ENCODE peak calls at places on chromosomes 11 and 22, in five cellular contexts. One of them, this sample, is unnamed.

GRCh38 chr22:24554316-24555159 is at the start of gene GUCD1:
- DNase-seq in IMR-90: peak
- DNase-seq in nephron progenitor cell: peak
- DNase-seq in sigmoid colon: no peak
- DNase-seq in astrocyte of the cerebellum: no peak
- DNase-seq in this sample: peak

GRCh38 chr11:57778318-57779037 is 16.9 kb downstream of the CTNND1 start:
- DNase-seq in IMR-90: peak
- DNase-seq in nephron progenitor cell: peak
- DNase-seq in sigmoid colon: peak
- DNase-seq in astrocyte of the cerebellum: peak
- DNase-seq in this sample: peak

GRCh38 chr22:38881464-38881871 is 9.5 kb upstream of the CBX6 start:
- DNase-seq in IMR-90: peak
- DNase-seq in nephron progenitor cell: no peak
- DNase-seq in sigmoid colon: peak
- DNase-seq in astrocyte of the cerebellum: peak
- DNase-seq in this sample: no peak

GRCh38 chr11:115493905-115494304 is 10.3 kb downstream of the CADM1 start:
- DNase-seq in IMR-90: peak
- DNase-seq in nephron progenitor cell: no peak
- DNase-seq in sigmoid colon: no peak
- DNase-seq in astrocyte of the cerebellum: no peak
- DNase-seq in this sample: no peak

GRCh38 chr11:90434858-90435257 is 212.0 kb upstream of the CHORDC1 start:
- DNase-seq in IMR-90: no peak
- DNase-seq in nephron progenitor cell: no peak
- DNase-seq in sigmoid colon: no peak
- DNase-seq in astrocyte of the cerebellum: no peak
- DNase-seq in this sample: no peak

GRCh38 chr11:28777126-28777525 is 668.9 kb downstream of the METTL15 start:
- DNase-seq in IMR-90: no peak
- DNase-seq in nephron progenitor cell: no peak
- DNase-seq in sigmoid colon: no peak
- DNase-seq in astrocyte of the cerebellum: no peak
- DNase-seq in this sample: no peak

GRCh38 chr11:113181094-113181493 is 133.3 kb upstream of the TTC12 start:
- DNase-seq in IMR-90: no peak
- DNase-seq in nephron progenitor cell: no peak
- DNase-seq in sigmoid colon: no peak
- DNase-seq in astrocyte of the cerebellum: no peak
- DNase-seq in this sample: no peak

GRCh38 chr11:13745165-13745564 is 76.7 kb downstream of the FAR1 start:
- DNase-seq in IMR-90: peak
- DNase-seq in nephron progenitor cell: no peak
- DNase-seq in sigmoid colon: no peak
- DNase-seq in astrocyte of the cerebellum: no peak
- DNase-seq in this sample: no peak

GRCh38 chr22:36374603-36375024 is 13.2 kb downstream of the MYH9 start:
- DNase-seq in IMR-90: peak
- DNase-seq in nephron progenitor cell: no peak
- DNase-seq in sigmoid colon: no peak
- DNase-seq in astrocyte of the cerebellum: no peak
- DNase-seq in this sample: no peak

GRCh38 chr11:858993-859339 is 16.3 kb downstream of the TSPAN4 start:
- DNase-seq in IMR-90: no peak
- DNase-seq in nephron progenitor cell: no peak
- DNase-seq in sigmoid colon: no peak
- DNase-seq in astrocyte of the cerebellum: no peak
- DNase-seq in this sample: no peak

GRCh38 chr11:86660011-86660595 is 12.3 kb downstream of the ME3 start:
- DNase-seq in IMR-90: peak
- DNase-seq in nephron progenitor cell: no peak
- DNase-seq in sigmoid colon: no peak
- DNase-seq in astrocyte of the cerebellum: no peak
- DNase-seq in this sample: no peak

GRCh38 chr11:130553306-130553705 is 104.9 kb downstream of the ADAMTS15 start:
- DNase-seq in IMR-90: peak
- DNase-seq in nephron progenitor cell: no peak
- DNase-seq in sigmoid colon: no peak
- DNase-seq in astrocyte of the cerebellum: peak
- DNase-seq in this sample: no peak

GRCh38 chr11:73660497-73661034 is 14.2 kb downstream of the PLEKHB1 start:
- DNase-seq in IMR-90: no peak
- DNase-seq in nephron progenitor cell: no peak
- DNase-seq in sigmoid colon: no peak
- DNase-seq in astrocyte of the cerebellum: no peak
- DNase-seq in this sample: no peak

GRCh38 chr11:34585870-34586654 is 34.8 kb upstream of the EHF start:
- DNase-seq in IMR-90: peak
- DNase-seq in nephron progenitor cell: no peak
- DNase-seq in sigmoid colon: no peak
- DNase-seq in astrocyte of the cerebellum: peak
- DNase-seq in this sample: peak

GRCh38 chr11:12109591-12110196 is 696 bp upstream of the MICAL2 start:
- DNase-seq in IMR-90: no peak
- DNase-seq in nephron progenitor cell: no peak
- DNase-seq in sigmoid colon: no peak
- DNase-seq in astrocyte of the cerebellum: no peak
- DNase-seq in this sample: no peak

GRCh38 chr11:117449111-117449693 is 121.5 kb downstream of the CEP164 start:
- DNase-seq in IMR-90: no peak
- DNase-seq in nephron progenitor cell: no peak
- DNase-seq in sigmoid colon: peak
- DNase-seq in astrocyte of the cerebellum: no peak
- DNase-seq in this sample: no peak

GRCh38 chr22:22576244-22576988 is 17.4 kb upstream of the PRAME start:
- DNase-seq in IMR-90: peak
- DNase-seq in nephron progenitor cell: peak
- DNase-seq in sigmoid colon: no peak
- DNase-seq in astrocyte of the cerebellum: peak
- DNase-seq in this sample: peak

DNA sequence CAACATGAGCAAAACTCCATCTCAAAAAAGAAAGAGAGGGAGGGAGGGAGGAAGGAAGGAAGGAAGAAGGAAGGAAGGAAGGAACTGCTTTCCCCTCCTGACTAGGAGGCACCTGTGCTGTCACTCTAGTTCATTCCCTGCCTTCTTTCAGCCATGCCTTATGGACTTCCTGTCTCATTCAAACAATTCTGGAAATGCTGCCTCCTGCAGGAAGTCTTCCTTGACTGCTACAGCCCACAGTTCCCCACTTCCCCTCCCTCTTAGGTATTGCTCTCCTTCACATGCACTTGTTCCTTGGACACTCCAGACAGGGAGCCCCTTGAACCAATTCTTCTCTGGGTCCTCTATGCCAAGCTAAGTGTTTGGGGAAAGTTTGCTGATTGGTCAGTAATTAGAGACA is 31.6 kb upstream of the WNT11 start:
- DNase-seq in IMR-90: peak
- DNase-seq in nephron progenitor cell: no peak
- DNase-seq in sigmoid colon: no peak
- DNase-seq in astrocyte of the cerebellum: no peak
- DNase-seq in this sample: no peak
- TF ChIP-seq CTCF in IMR-90: no peak
- TF ChIP-seq CTCF in nephron progenitor cell: no peak
- TF ChIP-seq CTCF in sigmoid colon: no peak
- TF ChIP-seq CTCF in astrocyte of the cerebellum: no peak
- TF ChIP-seq CTCF in this sample: peak

GRCh38 chr22:44369916-44370804 is 57.4 kb upstream of the SHISAL1 start:
- DNase-seq in IMR-90: no peak
- DNase-seq in nephron progenitor cell: no peak
- DNase-seq in sigmoid colon: peak
- DNase-seq in astrocyte of the cerebellum: no peak
- DNase-seq in this sample: no peak

GRCh38 chr22:44371741-44372525 is 59.2 kb upstream of the SHISAL1 start:
- DNase-seq in IMR-90: no peak
- DNase-seq in nephron progenitor cell: no peak
- DNase-seq in sigmoid colon: peak
- DNase-seq in astrocyte of the cerebellum: no peak
- DNase-seq in this sample: no peak

GRCh38 chr22:44368611-44369010 is 55.9 kb upstream of the SHISAL1 start:
- DNase-seq in IMR-90: no peak
- DNase-seq in nephron progenitor cell: no peak
- DNase-seq in sigmoid colon: peak
- DNase-seq in astrocyte of the cerebellum: no peak
- DNase-seq in this sample: no peak

GRCh38 chr22:44366372-44367310 is 53.9 kb upstream of the SHISAL1 start:
- DNase-seq in IMR-90: peak
- DNase-seq in nephron progenitor cell: no peak
- DNase-seq in sigmoid colon: peak
- DNase-seq in astrocyte of the cerebellum: no peak
- DNase-seq in this sample: no peak

GRCh38 chr22:44369241-44369652 is 56.5 kb upstream of the SHISAL1 start:
- DNase-seq in IMR-90: no peak
- DNase-seq in nephron progenitor cell: no peak
- DNase-seq in sigmoid colon: peak
- DNase-seq in astrocyte of the cerebellum: no peak
- DNase-seq in this sample: no peak
- TF ChIP-seq CTCF in IMR-90: peak
- TF ChIP-seq CTCF in nephron progenitor cell: no peak
- TF ChIP-seq CTCF in sigmoid colon: no peak
- TF ChIP-seq CTCF in astrocyte of the cerebellum: peak
- TF ChIP-seq CTCF in this sample: peak

GRCh38 chr11:58905716-58906547 is 33.4 kb upstream of the GLYATL1 start:
- DNase-seq in IMR-90: peak
- DNase-seq in nephron progenitor cell: peak
- DNase-seq in sigmoid colon: no peak
- DNase-seq in astrocyte of the cerebellum: peak
- DNase-seq in this sample: peak
- TF ChIP-seq CTCF in IMR-90: peak
- TF ChIP-seq CTCF in nephron progenitor cell: peak
- TF ChIP-seq CTCF in sigmoid colon: no peak
- TF ChIP-seq CTCF in astrocyte of the cerebellum: peak
- TF ChIP-seq CTCF in this sample: peak

GRCh38 chr11:45405916-45406670 is 120.0 kb upstream of the SYT13 start:
- DNase-seq in IMR-90: peak
- DNase-seq in nephron progenitor cell: no peak
- DNase-seq in sigmoid colon: no peak
- DNase-seq in astrocyte of the cerebellum: no peak
- DNase-seq in this sample: no peak
- TF ChIP-seq CTCF in IMR-90: peak
- TF ChIP-seq CTCF in nephron progenitor cell: peak
- TF ChIP-seq CTCF in sigmoid colon: no peak
- TF ChIP-seq CTCF in astrocyte of the cerebellum: peak
- TF ChIP-seq CTCF in this sample: peak

GRCh38 chr11:134819026-134819425 is 407.0 kb upstream of the B3GAT1 start:
- DNase-seq in IMR-90: no peak
- DNase-seq in nephron progenitor cell: no peak
- DNase-seq in sigmoid colon: no peak
- DNase-seq in astrocyte of the cerebellum: no peak
- DNase-seq in this sample: no peak
- TF ChIP-seq CTCF in IMR-90: no peak
- TF ChIP-seq CTCF in nephron progenitor cell: peak
- TF ChIP-seq CTCF in sigmoid colon: no peak
- TF ChIP-seq CTCF in astrocyte of the cerebellum: no peak
- TF ChIP-seq CTCF in this sample: peak

DNA sequence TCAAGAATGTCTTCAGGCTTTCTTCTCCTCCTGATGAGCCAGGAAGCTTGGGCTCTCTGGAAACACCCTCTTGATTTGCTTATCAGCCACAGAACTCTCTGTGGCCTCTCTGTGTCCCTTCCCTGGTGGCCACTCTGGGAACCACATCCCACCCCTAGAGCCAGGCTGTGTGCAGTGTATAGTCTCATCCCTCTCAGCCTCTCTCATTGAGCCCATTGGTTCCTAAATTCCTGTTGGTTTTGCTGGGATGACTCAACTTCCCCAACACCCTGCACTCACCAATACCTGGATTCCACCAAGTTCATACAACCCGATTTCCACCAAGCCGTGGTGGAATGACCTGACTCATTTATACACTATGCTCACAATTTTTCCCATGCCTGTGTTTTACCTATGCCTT is 5.2 kb downstream of the IRAG1 start:
- DNase-seq in IMR-90: peak
- DNase-seq in nephron progenitor cell: no peak
- DNase-seq in sigmoid colon: no peak
- DNase-seq in astrocyte of the cerebellum: no peak
- DNase-seq in this sample: no peak
- TF ChIP-seq CTCF in IMR-90: peak
- TF ChIP-seq CTCF in nephron progenitor cell: peak
- TF ChIP-seq CTCF in sigmoid colon: no peak
- TF ChIP-seq CTCF in astrocyte of the cerebellum: peak
- TF ChIP-seq CTCF in this sample: peak

GRCh38 chr22:31995046-31995445 is 48.0 kb upstream of the SLC5A1 start:
- DNase-seq in IMR-90: no peak
- DNase-seq in nephron progenitor cell: no peak
- DNase-seq in sigmoid colon: no peak
- DNase-seq in astrocyte of the cerebellum: no peak
- DNase-seq in this sample: no peak
- TF ChIP-seq CTCF in IMR-90: peak
- TF ChIP-seq CTCF in nephron progenitor cell: no peak
- TF ChIP-seq CTCF in sigmoid colon: no peak
- TF ChIP-seq CTCF in astrocyte of the cerebellum: peak
- TF ChIP-seq CTCF in this sample: peak

DNA sequence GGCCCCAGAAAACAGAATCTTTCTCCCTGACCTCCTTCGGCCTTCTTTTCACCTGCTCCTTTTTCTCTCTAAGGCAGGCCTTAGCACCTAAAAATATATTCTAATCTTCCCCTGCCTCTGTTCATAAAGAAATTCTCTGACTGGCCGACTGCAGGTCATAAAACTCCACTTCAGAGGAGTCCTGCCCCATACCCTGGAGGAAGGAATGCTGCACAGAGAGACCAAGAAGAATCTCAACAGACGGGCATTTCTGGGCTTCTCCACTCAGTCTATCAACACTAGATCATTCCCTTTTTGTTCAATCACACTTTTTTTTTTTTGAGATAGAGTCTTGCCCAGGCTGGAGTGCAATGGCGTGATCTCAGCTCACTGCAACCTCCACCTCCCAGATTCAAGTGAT is 19.7 kb upstream of the PGA3 start:
- DNase-seq in IMR-90: no peak
- DNase-seq in nephron progenitor cell: no peak
- DNase-seq in sigmoid colon: peak
- DNase-seq in astrocyte of the cerebellum: no peak
- DNase-seq in this sample: no peak
- TF ChIP-seq CTCF in IMR-90: peak
- TF ChIP-seq CTCF in nephron progenitor cell: no peak
- TF ChIP-seq CTCF in sigmoid colon: no peak
- TF ChIP-seq CTCF in astrocyte of the cerebellum: peak
- TF ChIP-seq CTCF in this sample: peak

GRCh38 chr11:29962243-29962642 is 54.6 kb downstream of the KCNA4 start:
- DNase-seq in IMR-90: no peak
- DNase-seq in nephron progenitor cell: peak
- DNase-seq in sigmoid colon: no peak
- DNase-seq in astrocyte of the cerebellum: no peak
- DNase-seq in this sample: no peak
- TF ChIP-seq CTCF in IMR-90: no peak
- TF ChIP-seq CTCF in nephron progenitor cell: peak
- TF ChIP-seq CTCF in sigmoid colon: no peak
- TF ChIP-seq CTCF in astrocyte of the cerebellum: peak
- TF ChIP-seq CTCF in this sample: peak

This sample was measured in neural crest cell.